ENCODE peak calls at places on chromosomes 1 and 21, in five cellular contexts. One of them, this sample, is unnamed.

GRCh38 chr1:20700636-20701215 is 17.1 kb downstream of the KIF17 start:
- DNase-seq in AG10803: no peak
- DNase-seq in body of pancreas: no peak
- DNase-seq in CD4-positive, alpha-beta memory T cell: no peak
- DNase-seq in Karpas-422: no peak
- DNase-seq in this sample: no peak

GRCh38 chr1:162270016-162270415 is 106.6 kb downstream of the SPATA46 start:
- DNase-seq in AG10803: no peak
- DNase-seq in body of pancreas: no peak
- DNase-seq in CD4-positive, alpha-beta memory T cell: no peak
- DNase-seq in Karpas-422: no peak
- DNase-seq in this sample: no peak

GRCh38 chr1:81801032-81801833 is 499 bp downstream of the ADGRL2 start:
- DNase-seq in AG10803: peak; percentile 84
- DNase-seq in body of pancreas: peak; percentile 85
- DNase-seq in CD4-positive, alpha-beta memory T cell: peak; percentile 1
- DNase-seq in Karpas-422: no peak
- DNase-seq in this sample: peak; percentile 44

GRCh38 chr1:56433056-56433577 is 146.2 kb downstream of the PLPP3 start:
- DNase-seq in AG10803: no peak
- DNase-seq in body of pancreas: no peak
- DNase-seq in CD4-positive, alpha-beta memory T cell: no peak
- DNase-seq in Karpas-422: peak; percentile 59
- DNase-seq in this sample: no peak

GRCh38 chr1:156889802-156890585 is 3.5 kb upstream of the PEAR1 start:
- DNase-seq in AG10803: peak; percentile 71
- DNase-seq in body of pancreas: peak; percentile 86
- DNase-seq in CD4-positive, alpha-beta memory T cell: peak; percentile 28
- DNase-seq in Karpas-422: peak; percentile 90
- DNase-seq in this sample: peak; percentile 84

GRCh38 chr21:31660134-31660565 is 657 bp downstream of the SOD1 start:
- DNase-seq in AG10803: peak; percentile 13
- DNase-seq in body of pancreas: no peak
- DNase-seq in CD4-positive, alpha-beta memory T cell: peak; percentile 35
- DNase-seq in Karpas-422: peak; percentile 67
- DNase-seq in this sample: no peak

GRCh38 chr1:26305667-26306289 is 658 bp downstream of the UBXN11 start:
- DNase-seq in AG10803: no peak
- DNase-seq in body of pancreas: no peak
- DNase-seq in CD4-positive, alpha-beta memory T cell: no peak
- DNase-seq in Karpas-422: peak; percentile 82
- DNase-seq in this sample: peak; percentile 15

GRCh38 chr1:15068997-15069396 is 84.5 kb upstream of the TMEM51 start:
- DNase-seq in AG10803: no peak
- DNase-seq in body of pancreas: no peak
- DNase-seq in CD4-positive, alpha-beta memory T cell: no peak
- DNase-seq in Karpas-422: no peak
- DNase-seq in this sample: no peak

GRCh38 chr1:10960406-10960805 is 52.0 kb upstream of the TARDBP start:
- DNase-seq in AG10803: no peak
- DNase-seq in body of pancreas: no peak
- DNase-seq in CD4-positive, alpha-beta memory T cell: no peak
- DNase-seq in Karpas-422: no peak
- DNase-seq in this sample: no peak

GRCh38 chr1:172726740-172727139 is 67.8 kb downstream of the FASLG start:
- DNase-seq in AG10803: no peak
- DNase-seq in body of pancreas: no peak
- DNase-seq in CD4-positive, alpha-beta memory T cell: no peak
- DNase-seq in Karpas-422: no peak
- DNase-seq in this sample: no peak

GRCh38 chr1:104878203-104878911 is 1128.7 kb downstream of the AMY1C start:
- DNase-seq in AG10803: no peak
- DNase-seq in body of pancreas: no peak
- DNase-seq in CD4-positive, alpha-beta memory T cell: no peak
- DNase-seq in Karpas-422: no peak
- DNase-seq in this sample: peak; percentile 5

GRCh38 chr1:98044071-98044697 is 123.3 kb upstream of the DPYD start:
- DNase-seq in AG10803: peak; percentile 17
- DNase-seq in body of pancreas: no peak
- DNase-seq in CD4-positive, alpha-beta memory T cell: no peak
- DNase-seq in Karpas-422: no peak
- DNase-seq in this sample: no peak

DNA sequence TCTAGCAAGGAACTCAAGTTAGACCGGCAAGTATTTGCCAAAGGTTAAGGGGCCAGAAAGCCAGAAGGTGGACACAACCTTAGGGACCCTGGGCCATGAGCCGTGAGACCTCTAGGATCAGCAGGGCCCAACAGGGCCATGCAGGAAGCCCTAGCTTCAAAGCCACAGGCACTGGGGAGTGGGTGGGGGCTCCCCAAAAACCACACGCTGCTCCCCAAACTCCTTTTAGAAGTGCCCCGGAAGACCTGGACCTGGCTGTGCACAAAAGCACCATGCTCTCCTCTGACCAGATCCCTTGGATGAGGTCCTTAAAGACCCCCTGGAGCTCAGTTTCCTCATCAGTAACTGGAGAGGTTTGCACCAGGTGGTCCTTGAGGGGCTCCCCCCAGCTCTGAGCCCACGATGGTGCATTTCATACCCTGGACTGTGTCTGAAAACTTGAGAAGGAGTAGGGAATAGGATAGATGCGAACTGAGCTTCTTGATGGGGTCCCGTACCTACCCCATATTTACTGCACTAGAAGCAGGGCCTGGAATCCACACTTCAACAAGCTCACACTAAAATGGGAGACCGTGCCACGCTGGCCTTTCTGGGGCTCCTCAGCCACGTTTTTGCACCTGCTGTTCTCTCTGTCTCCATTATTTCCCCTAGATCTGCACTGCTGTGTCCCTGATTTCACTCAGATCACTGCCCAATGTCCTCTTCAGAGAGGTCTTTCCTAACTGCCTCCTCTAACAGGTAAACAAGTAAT is 40.6 kb upstream of the LBR start:
- DNase-seq in AG10803: no peak
- DNase-seq in body of pancreas: no peak
- DNase-seq in CD4-positive, alpha-beta memory T cell: peak; percentile 24
- DNase-seq in Karpas-422: no peak
- DNase-seq in this sample: no peak
- H3K4me3 ChIP-seq in AG10803: no peak overlapping the region
- H3K4me3 ChIP-seq in body of pancreas: no peak overlapping the region
- H3K4me3 ChIP-seq in CD4-positive, alpha-beta memory T cell: peak overlapping the region; percentile 74
- H3K4me3 ChIP-seq in Karpas-422: peak overlapping the region; percentile 79
- H3K4me3 ChIP-seq in this sample: no peak overlapping the region

DNA sequence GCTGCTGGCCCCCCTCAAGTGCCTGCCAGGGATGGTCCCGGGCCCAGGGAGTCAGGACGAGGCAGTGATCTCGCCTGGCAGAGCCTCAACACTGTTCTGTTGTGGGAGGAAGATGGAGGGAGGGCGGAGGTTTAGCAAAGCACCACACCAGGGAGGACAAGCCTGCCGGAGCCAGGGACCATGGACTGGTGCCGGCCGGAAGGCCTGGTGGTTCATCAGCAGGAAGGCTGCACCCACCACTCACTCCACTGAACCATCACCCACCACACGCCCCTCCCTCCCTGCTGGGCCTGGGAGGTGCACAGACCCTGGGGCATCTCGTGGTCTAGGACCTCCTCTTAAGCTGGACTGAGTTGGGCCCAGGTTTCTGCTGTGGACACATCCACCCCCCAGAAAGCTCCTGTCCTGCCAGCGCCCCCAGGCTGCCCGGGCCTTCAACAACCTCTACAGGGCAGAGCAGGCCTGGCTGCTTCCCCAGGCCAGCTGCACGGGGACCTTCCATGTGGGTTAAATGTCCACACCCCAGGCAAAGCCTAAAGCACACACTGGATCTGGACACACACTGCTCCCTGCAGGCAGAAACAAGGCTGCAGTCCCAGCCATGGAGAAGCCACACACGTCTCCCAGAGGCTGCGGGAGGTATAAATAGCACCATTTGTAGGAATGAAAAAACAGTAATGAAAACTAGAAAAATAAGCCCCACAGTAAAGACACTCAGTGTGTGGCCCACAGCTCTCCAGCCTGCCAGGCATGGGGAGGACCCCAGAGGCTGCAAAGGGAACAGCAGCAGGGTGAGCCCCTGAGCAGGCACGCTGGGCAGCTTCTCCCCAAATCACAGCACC is 10.4 kb upstream of the TMEM240 start:
- DNase-seq in AG10803: peak; percentile 61
- DNase-seq in body of pancreas: peak; percentile 41
- DNase-seq in CD4-positive, alpha-beta memory T cell: no peak
- DNase-seq in Karpas-422: peak; percentile 60
- DNase-seq in this sample: peak; percentile 37
- H3K4me3 ChIP-seq in AG10803: no peak overlapping the region
- H3K4me3 ChIP-seq in body of pancreas: no peak overlapping the region
- H3K4me3 ChIP-seq in CD4-positive, alpha-beta memory T cell: no peak overlapping the region
- H3K4me3 ChIP-seq in Karpas-422: no peak overlapping the region
- H3K4me3 ChIP-seq in this sample: no peak overlapping the region

GRCh38 chr1:85624361-85624760 is 43.8 kb downstream of the CCN1 start:
- DNase-seq in AG10803: no peak
- DNase-seq in body of pancreas: no peak
- DNase-seq in CD4-positive, alpha-beta memory T cell: no peak
- DNase-seq in Karpas-422: no peak
- DNase-seq in this sample: no peak

GRCh38 chr1:85626818-85627217 is 46.3 kb downstream of the CCN1 start:
- DNase-seq in AG10803: no peak
- DNase-seq in body of pancreas: no peak
- DNase-seq in CD4-positive, alpha-beta memory T cell: no peak
- DNase-seq in Karpas-422: no peak
- DNase-seq in this sample: no peak

GRCh38 chr1:85628791-85629531 is 48.4 kb downstream of the CCN1 start:
- DNase-seq in AG10803: peak; percentile 93
- DNase-seq in body of pancreas: peak; percentile 56
- DNase-seq in CD4-positive, alpha-beta memory T cell: no peak
- DNase-seq in Karpas-422: no peak
- DNase-seq in this sample: no peak

GRCh38 chr1:85629532-85629920 is 49.0 kb downstream of the CCN1 start:
- DNase-seq in AG10803: peak; percentile 14
- DNase-seq in body of pancreas: no peak
- DNase-seq in CD4-positive, alpha-beta memory T cell: no peak
- DNase-seq in Karpas-422: no peak
- DNase-seq in this sample: no peak
- H3K4me3 ChIP-seq in AG10803: no peak overlapping the region
- H3K4me3 ChIP-seq in body of pancreas: no peak overlapping the region
- H3K4me3 ChIP-seq in CD4-positive, alpha-beta memory T cell: no peak overlapping the region
- H3K4me3 ChIP-seq in Karpas-422: no peak overlapping the region
- H3K4me3 ChIP-seq in this sample: no peak overlapping the region

GRCh38 chr1:180566048-180566447 is 7.3 kb downstream of the OVAAL start:
- DNase-seq in AG10803: no peak
- DNase-seq in body of pancreas: no peak
- DNase-seq in CD4-positive, alpha-beta memory T cell: no peak
- DNase-seq in Karpas-422: no peak
- DNase-seq in this sample: no peak
- H3K4me3 ChIP-seq in AG10803: no peak overlapping the region
- H3K4me3 ChIP-seq in body of pancreas: no peak overlapping the region
- H3K4me3 ChIP-seq in CD4-positive, alpha-beta memory T cell: no peak overlapping the region
- H3K4me3 ChIP-seq in Karpas-422: no peak overlapping the region
- H3K4me3 ChIP-seq in this sample: no peak overlapping the region

GRCh38 chr1:44472614-44473262 is 67.7 kb downstream of the RNF220 start:
- DNase-seq in AG10803: peak; percentile 6
- DNase-seq in body of pancreas: no peak
- DNase-seq in CD4-positive, alpha-beta memory T cell: no peak
- DNase-seq in Karpas-422: no peak
- DNase-seq in this sample: no peak

GRCh38 chr1:44476891-44477290 is 71.8 kb downstream of the RNF220 start:
- DNase-seq in AG10803: no peak
- DNase-seq in body of pancreas: no peak
- DNase-seq in CD4-positive, alpha-beta memory T cell: no peak
- DNase-seq in Karpas-422: no peak
- DNase-seq in this sample: no peak

GRCh38 chr1:44471911-44472439 is 66.9 kb downstream of the RNF220 start:
- DNase-seq in AG10803: no peak
- DNase-seq in body of pancreas: no peak
- DNase-seq in CD4-positive, alpha-beta memory T cell: no peak
- DNase-seq in Karpas-422: no peak
- DNase-seq in this sample: no peak
- H3K4me3 ChIP-seq in AG10803: no peak overlapping the region
- H3K4me3 ChIP-seq in body of pancreas: no peak overlapping the region
- H3K4me3 ChIP-seq in CD4-positive, alpha-beta memory T cell: no peak overlapping the region
- H3K4me3 ChIP-seq in Karpas-422: no peak overlapping the region
- H3K4me3 ChIP-seq in this sample: no peak overlapping the region

This sample was measured in Caco-2.